ENCODE peak calls at places on chromosomes 2 and 18, in seven cellular contexts. V is ovary, Y is A549, L is upper lobe of left lung, U is body of pancreas, R is K562, B is IMR-90. D is an unnamed sample.

GRCh38 chr2:19300961-19301360 is 57.5 kb downstream of the OSR1 start:
- DNase-seq in V (no peak), Y (no peak), L (no peak), U (no peak), R (no peak), B (peak; percentile 10), D (no peak)

GRCh38 chr18:34742761-34743366 is 32.8 kb downstream of the DTNA start:
- DNase-seq in V (no peak), Y (no peak), L (no peak), U (no peak), R (no peak), B (no peak), D (no peak)

GRCh38 chr2:222025891-222026271 is 272.9 kb downstream of the PAX3 start:
- DNase-seq in V (no peak), Y (no peak), L (no peak), U (no peak), R (no peak), B (no peak), D (no peak)

GRCh38 chr2:88190808-88191721 is 20.9 kb downstream of the THNSL2 start:
- DNase-seq in V (peak; percentile 36), Y (peak; percentile 46), L (no peak), U (peak; percentile 38), R (peak; percentile 81), B (peak; percentile 23), D (peak; percentile 42)

GRCh38 chr2:56483081-56483480 is 299.3 kb downstream of the CCDC85A start:
- DNase-seq in V (no peak), Y (no peak), L (no peak), U (no peak), R (no peak), B (no peak), D (no peak)

GRCh38 chr2:156430236-156430977 is 5.8 kb upstream of the GPD2 start:
- DNase-seq in V (no peak), Y (peak; percentile 20), L (no peak), U (no peak), R (no peak), B (peak; percentile 40), D (no peak)

GRCh38 chr18:74139888-74140287 is 7.7 kb downstream of the FBXO15 start:
- DNase-seq in V (no peak), Y (no peak), L (no peak), U (no peak), R (peak; percentile 22), B (peak; percentile 87), D (no peak)

GRCh38 chr2:161245671-161246070 is 62.6 kb upstream of the PSMD14 start:
- DNase-seq in V (no peak), Y (no peak), L (no peak), U (no peak), R (no peak), B (no peak), D (no peak)

GRCh38 chr18:23226386-23226785 is 91.1 kb downstream of the CABLES1 start:
- DNase-seq in V (no peak), Y (no peak), L (no peak), U (no peak), R (no peak), B (peak; percentile 61), D (no peak)

GRCh38 chr2:120826260-120826648 is 90.6 kb downstream of the GLI2 start:
- DNase-seq in V (no peak), Y (no peak), L (no peak), U (no peak), R (no peak), B (no peak), D (no peak)

GRCh38 chr2:213336253-213336770 is 52.0 kb downstream of the SPAG16 start:
- DNase-seq in V (no peak), Y (no peak), L (no peak), U (no peak), R (no peak), B (no peak), D (no peak)

DNA sequence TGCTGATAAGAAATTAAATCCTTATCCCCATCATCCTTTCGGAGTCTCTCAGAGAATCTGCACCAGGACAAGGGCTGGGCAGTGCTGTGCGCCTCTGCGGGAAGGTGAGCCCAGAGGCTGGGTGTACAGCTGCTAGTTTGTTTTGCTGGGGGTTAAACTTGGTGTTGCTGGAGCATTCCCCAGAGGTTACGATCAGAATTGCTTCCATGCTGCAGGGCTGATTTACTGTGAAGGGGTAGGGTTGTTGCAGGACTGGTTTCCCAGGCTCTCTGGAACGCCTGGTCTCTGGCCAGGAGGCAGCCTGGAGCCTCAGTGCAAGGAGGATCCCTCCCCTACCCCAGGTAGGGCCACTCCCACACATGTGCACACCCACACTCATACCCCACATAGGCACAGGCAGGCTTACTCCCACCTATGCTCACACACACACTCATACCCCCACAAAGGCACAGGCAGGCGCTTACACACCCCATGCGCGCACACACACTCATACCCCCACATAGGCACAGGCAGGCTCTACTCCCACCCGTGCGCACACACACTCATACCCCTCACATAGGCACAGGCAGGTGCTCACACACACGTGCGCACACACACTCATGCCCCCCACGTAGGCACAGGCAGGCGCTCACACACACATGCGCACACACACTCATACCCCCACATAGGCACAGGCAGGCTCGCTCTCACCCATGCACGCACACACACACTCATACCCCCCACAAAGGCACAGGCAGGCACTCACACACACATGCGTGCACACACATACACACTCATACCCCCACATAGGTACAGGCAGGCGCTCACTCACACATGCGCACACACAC is 11.3 kb downstream of the CNNM4 start:
- DNase-seq in V (no peak), Y (no peak), L (no peak), U (peak; percentile 24), R (peak; percentile 34), B (no peak), D (no peak)
- TF ChIP-seq POLR2A in V (no peak), Y (no peak), L (no peak), U (no peak), R (no peak), B (no peak), D (no peak)

DNA sequence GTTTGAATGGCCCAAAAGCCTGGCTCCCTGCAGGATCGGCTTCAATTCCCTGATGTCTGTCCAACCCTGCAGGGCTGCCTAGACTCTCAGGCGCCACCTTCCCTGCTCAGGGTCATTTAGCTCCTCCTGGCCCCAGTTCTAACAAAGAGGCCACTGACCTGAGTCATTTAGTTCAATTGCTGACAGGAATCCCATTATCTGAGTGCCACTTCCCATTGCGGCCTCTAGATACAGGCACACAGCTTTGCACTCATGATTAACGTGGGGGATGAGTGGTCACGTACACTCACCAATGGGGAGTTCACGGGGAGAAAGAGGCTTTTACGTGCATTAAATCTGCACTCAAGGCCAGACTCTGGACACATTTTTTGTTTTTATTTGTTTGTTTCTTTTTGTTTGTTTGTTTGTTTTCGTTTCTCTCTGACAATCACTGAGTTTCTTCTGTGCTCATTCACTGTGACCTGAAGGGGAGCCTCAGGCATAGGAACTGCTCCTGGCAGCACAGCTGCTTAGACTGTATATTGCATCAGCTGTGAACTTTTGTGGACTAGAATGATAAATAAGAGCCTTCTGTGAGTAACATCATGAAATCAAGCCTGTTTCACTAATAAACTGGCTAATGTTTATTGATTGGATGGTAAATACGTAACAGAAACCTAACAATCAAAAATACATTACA is 118.9 kb upstream of the CTNNA2 start:
- DNase-seq in V (no peak), Y (no peak), L (no peak), U (no peak), R (no peak), B (no peak), D (no peak)
- TF ChIP-seq POLR2A in V (no peak), Y (no peak), L (no peak), U (no peak), R (no peak), B (no peak), D (no peak)

GRCh38 chr2:68302281-68302680 is 17.5 kb downstream of the CNRIP1 start:
- DNase-seq in V (no peak), Y (no peak), L (no peak), U (no peak), R (no peak), B (peak; percentile 39), D (peak; percentile 28)
- TF ChIP-seq POLR2A in V (no peak), Y (no peak), L (no peak), U (no peak), R (no peak), B (no peak), D (no peak)

GRCh38 chr2:230925879-230926765 is 1.1 kb upstream of the GPR55 start:
- DNase-seq in V (no peak), Y (peak; percentile 23), L (no peak), U (no peak), R (no peak), B (no peak), D (no peak)
- TF ChIP-seq POLR2A in V (no peak), Y (no peak), L (no peak), U (no peak), R (no peak), B (no peak), D (no peak)

GRCh38 chr2:148642891-148643416 is 1.6 kb upstream of the EPC2 start:
- DNase-seq in V (no peak), Y (peak; percentile 9), L (no peak), U (no peak), R (peak; percentile 54), B (no peak), D (no peak)

GRCh38 chr2:148643421-148643820 is 1.1 kb upstream of the EPC2 start:
- DNase-seq in V (no peak), Y (no peak), L (no peak), U (no peak), R (no peak), B (no peak), D (no peak)

GRCh38 chr2:148644885-148645134 is 259 bp downstream of the EPC2 start:
- DNase-seq in V (no peak), Y (no peak), L (no peak), U (no peak), R (no peak), B (no peak), D (no peak)

GRCh38 chr2:148645135-148645924 is 779 bp downstream of the EPC2 start:
- DNase-seq in V (peak; percentile 94), Y (peak; percentile 91), L (peak; percentile 99), U (peak; percentile 95), R (peak; percentile 94), B (peak; percentile 90), D (peak; percentile 53)

DNA sequence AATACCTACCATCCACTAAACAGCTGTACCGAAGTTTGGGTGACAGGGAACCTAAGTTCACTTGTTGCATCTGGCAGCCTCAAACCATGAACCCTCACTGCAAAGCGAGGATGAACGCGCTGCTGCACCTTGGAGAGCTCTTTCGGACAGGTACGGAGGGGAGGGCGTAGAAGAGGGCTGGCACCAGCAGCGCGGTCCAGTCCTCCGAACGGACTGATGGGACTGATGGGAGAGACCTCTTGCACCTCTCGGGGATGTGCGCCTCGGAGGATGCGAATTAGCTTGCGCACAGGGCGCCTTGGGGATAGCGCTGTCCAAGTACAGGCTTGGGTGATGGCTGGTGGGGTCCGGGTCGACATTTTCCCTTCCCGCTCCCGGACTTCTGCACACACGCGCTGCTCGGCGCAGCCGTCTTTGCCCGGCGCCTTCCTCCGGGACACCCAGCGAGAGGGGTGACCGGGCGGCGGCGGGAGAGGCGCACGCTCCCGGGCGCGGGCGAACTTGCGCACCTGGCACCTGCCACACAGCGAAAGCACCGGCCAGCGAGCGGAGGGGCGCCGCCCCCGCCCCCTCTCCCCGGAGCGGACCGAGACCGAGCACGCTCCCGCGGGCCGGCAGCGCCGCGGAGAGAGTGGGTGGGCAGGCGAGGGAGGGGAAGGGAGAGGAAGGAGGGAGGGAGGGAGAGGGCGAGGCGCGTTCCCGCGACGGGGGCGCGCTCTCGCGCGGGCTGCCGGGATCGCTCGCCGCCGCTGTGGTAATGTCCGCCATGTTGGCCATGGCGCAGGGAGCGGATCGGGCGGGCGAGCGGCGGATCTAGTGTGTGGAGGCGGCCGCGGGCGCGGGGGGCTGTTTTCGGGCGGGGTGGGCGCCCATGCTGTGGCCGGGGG is at the start of gene EPC2:
- DNase-seq in V (peak; percentile 88), Y (peak; percentile 84), L (peak; percentile 99), U (peak; percentile 89), R (peak; percentile 95), B (peak; percentile 80), D (peak; percentile 52)
- TF ChIP-seq POLR2A in V (peak; percentile 12), Y (peak; percentile 73), L (no peak), U (peak; percentile 78), R (peak; percentile 96), B (peak; percentile 93), D (peak; percentile 79)

GRCh38 chr2:233267516-233268245 is 16.2 kb downstream of the ATG16L1 start:
- DNase-seq in V (no peak), Y (no peak), L (no peak), U (no peak), R (no peak), B (no peak), D (no peak)
- TF ChIP-seq POLR2A in V (no peak), Y (no peak), L (no peak), U (no peak), R (no peak), B (no peak), D (no peak)